ENCODE peak calls at places on chromosomes 3 and 15, in six cellular contexts. K is esophagus squamous epithelium, V is DND-41, R is RWPE1, S is A549, Z is HL-60. T is an unnamed sample.
A peak's percentile ranks its signal among the peaks of the same experiment; 100 is the strongest.

GRCh38 chr3:53145109-53146077 is 15.2 kb upstream of the RFT1 start:
- DNase-seq in V (no peak), S (peak; percentile 60), Z (no peak), R (no peak), K (no peak), T (no peak)

GRCh38 chr3:39338201-39338600 is 8.7 kb downstream of the CCR8 start:
- DNase-seq in R (no peak), S (no peak), K (no peak), V (no peak), Z (no peak), T (no peak)

GRCh38 chr3:187955076-187955952 is 198.6 kb upstream of the LPP start:
- DNase-seq in Z (peak; percentile 88), S (peak; percentile 87), R (no peak), V (no peak), K (no peak), T (no peak)

GRCh38 chr3:72492240-72492639 is 356.0 kb downstream of the SHQ1 start:
- DNase-seq in Z (no peak), S (no peak), V (no peak), R (peak; percentile 84), K (no peak), T (no peak)

GRCh38 chr3:74273091-74273490 is 341.4 kb downstream of the CNTN3 start:
- DNase-seq in Z (no peak), R (no peak), V (no peak), K (no peak), S (no peak), T (no peak)

GRCh38 chr3:187696036-187696435 is 6.3 kb downstream of the RTP2 start:
- DNase-seq in Z (no peak), V (no peak), R (no peak), K (no peak), S (no peak), T (no peak)

GRCh38 chr15:61182955-61183354 is 46.1 kb downstream of the RORA start:
- DNase-seq in V (no peak), K (no peak), R (no peak), S (no peak), Z (no peak), T (no peak)

GRCh38 chr15:60364306-60364924 is 33.4 kb downstream of the ANXA2 start:
- DNase-seq in R (no peak), S (peak; percentile 45), V (no peak), Z (no peak), K (no peak), T (no peak)

GRCh38 chr15:64152507-64153387 is 1.2 kb downstream of the SNX22 start:
- DNase-seq in Z (no peak), R (no peak), V (no peak), S (no peak), K (no peak), T (no peak)

GRCh38 chr15:40776537-40777141 is 6.9 kb downstream of the C15orf62 start:
- DNase-seq in K (no peak), R (peak; percentile 88), V (peak; percentile 44), S (no peak), Z (no peak), T (no peak)

GRCh38 chr3:32303051-32303786 is 64.7 kb downstream of the CMTM8 start:
- DNase-seq in K (no peak), R (no peak), Z (no peak), S (no peak), V (peak; percentile 60), T (no peak)

GRCh38 chr15:70815604-70816003 is 38.4 kb downstream of the LARP6 start:
- DNase-seq in V (no peak), S (peak; percentile 53), K (no peak), R (no peak), Z (no peak), T (no peak)

GRCh38 chr15:25775317-25775912 is 87.7 kb downstream of the ATP10A start:
- DNase-seq in S (peak; percentile 88), R (peak; percentile 20), V (no peak), K (no peak), Z (no peak), T (no peak)

GRCh38 chr15:68578175-68578959 is 426 bp upstream of the CORO2B start:
- DNase-seq in R (peak; percentile 32), S (peak; percentile 47), V (no peak), K (no peak), Z (no peak), T (peak; percentile 88)

GRCh38 chr3:9583792-9584191 is 30.2 kb upstream of the LHFPL4 start:
- DNase-seq in V (no peak), S (no peak), K (no peak), Z (no peak), R (no peak), T (no peak)

DNA sequence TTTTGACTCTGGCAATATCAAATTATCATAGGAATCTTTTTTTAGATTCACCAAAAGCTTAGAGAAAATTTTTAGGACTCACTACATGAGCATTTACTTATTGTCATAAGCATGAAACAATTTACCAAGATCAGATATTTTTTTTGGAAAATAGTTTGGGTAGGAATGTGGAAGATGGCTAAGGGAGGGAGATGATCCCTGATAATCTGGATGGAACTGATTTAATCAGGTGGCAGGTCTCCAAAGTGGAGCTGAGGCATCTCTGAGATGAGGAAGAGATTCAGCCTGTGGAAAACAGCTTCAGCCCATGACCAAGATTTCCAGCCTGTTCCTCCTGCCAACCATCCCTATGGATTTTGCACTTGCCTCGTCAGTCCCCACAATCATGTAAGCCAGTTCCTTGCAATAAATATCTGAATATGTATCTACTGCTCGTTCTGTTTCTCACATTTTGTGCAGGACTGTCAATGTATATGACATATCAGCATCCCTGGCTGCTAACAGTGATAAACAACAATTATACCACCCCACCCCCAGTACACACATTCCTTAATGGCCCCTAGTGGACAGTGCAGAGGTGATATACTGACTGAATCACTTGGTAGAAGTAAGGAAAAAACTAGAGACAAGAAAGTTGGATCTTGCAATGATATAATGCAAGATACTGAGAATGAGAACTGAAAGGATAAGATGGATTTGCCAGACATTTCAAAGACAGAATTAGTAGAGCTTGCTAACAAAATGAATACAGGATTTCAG is 183.8 kb downstream of the NEK10 start:
- DNase-seq in V (no peak), R (no peak), Z (no peak), K (no peak), S (no peak), T (no peak)
- TF ChIP-seq CTCF in V (no peak), R (no peak), Z (no peak), K (no peak), S (no peak), T (no peak)

GRCh38 chr3:171842864-171843511 is at the start of gene TMEM212:
- DNase-seq in Z (no peak), S (peak; percentile 46), K (no peak), R (no peak), V (no peak), T (no peak)
- H3K27ac ChIP-seq in Z (no peak within 1 kb of the TSS), S (peak within 1 kb of the TSS; percentile 48), K (peak within 1 kb of the TSS; percentile 42), R (no peak within 1 kb of the TSS), V (no peak within 1 kb of the TSS), T (no peak within 1 kb of the TSS)

GRCh38 chr3:52036829-52037228 is 19.5 kb downstream of the DUSP7 start:
- DNase-seq in Z (no peak), R (no peak), V (no peak), S (no peak), K (no peak), T (peak; percentile 55)
- TF ChIP-seq CTCF in Z (no peak), R (no peak), V (peak; percentile 9), S (no peak), K (no peak), T (peak; percentile 39)

GRCh38 chr3:154684440-154684839 is 254.4 kb upstream of the GPR149 start:
- DNase-seq in Z (no peak), R (no peak), K (no peak), S (no peak), V (no peak), T (no peak)

GRCh38 chr3:154678271-154678670 is 248.3 kb upstream of the GPR149 start:
- DNase-seq in S (no peak), R (no peak), V (no peak), K (no peak), Z (no peak), T (no peak)

DNA sequence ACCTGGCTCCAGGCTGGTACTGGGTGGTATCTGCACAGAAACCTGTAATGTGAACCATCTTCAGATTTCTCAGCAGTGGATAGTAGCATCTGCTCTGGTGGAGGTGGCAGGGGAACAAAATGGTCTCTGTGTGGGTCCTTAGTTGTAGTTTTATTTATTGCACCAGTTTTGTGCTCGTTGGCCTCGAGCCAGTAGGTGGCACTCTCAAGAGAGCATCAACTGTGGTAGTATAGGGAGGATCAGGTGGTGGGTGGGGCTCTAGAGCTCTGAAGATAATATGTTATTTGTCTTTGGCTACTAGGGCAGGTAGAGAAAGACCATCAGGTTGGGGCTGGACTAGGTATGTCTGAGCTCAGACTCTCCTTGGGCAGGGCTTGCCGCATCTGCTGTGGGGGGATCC is 254.0 kb upstream of the GPR149 start:
- DNase-seq in V (peak; percentile 22), S (no peak), R (no peak), Z (no peak), K (no peak), T (no peak)
- H3K27ac ChIP-seq in V (no peak overlapping the region), S (no peak overlapping the region), R (no peak overlapping the region), Z (no peak overlapping the region), K (no peak overlapping the region), T (no peak overlapping the region)

DNA sequence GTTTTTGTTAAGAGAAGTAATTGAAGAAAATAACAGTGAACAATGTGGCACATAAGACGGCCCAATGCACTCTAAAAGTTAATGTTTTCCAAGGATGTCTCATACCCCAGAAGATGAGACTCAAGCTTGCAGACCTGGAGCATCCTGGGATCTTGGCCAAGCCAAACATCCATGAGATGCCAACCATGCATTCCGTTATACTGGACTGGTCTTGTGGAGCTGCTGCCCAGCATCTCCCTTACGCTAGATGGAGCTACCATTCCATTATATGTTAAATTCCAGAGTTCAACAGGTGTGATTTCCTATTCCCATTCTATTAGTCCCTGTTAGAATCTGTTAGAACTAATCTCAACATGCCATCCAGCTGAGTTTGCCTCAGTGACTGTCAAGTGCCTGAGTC is 181.8 kb downstream of the PDCD6IP start:
- DNase-seq in R (peak; percentile 48), V (no peak), Z (no peak), S (peak; percentile 94), K (no peak), T (no peak)
- TF ChIP-seq CTCF in R (peak; percentile 32), V (peak; percentile 46), Z (no peak), S (peak; percentile 93), K (peak; percentile 40), T (peak; percentile 69)

DNA sequence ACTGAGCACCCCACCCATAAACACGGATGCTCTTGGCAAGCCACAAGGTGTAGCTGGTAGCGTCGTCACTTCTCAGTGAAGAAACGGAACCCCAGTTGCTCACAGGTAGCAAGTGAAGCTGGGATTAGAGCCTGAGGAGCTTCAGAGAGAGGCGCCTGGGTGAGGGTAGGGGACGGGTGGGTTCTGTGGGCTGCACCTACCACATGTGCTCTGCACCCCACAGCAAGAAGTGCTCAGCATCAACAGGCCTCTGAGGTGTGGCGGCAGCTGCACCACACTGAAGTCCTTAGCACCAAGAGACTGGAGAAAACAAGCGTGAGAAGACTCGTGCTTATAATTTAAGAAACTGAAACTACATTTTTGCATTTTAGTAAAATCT is 9.8 kb downstream of the MAP6D1 start:
- DNase-seq in S (no peak), R (no peak), K (no peak), V (no peak), Z (no peak), T (no peak)
- H3K27ac ChIP-seq in S (no peak overlapping the region), R (peak overlapping the region; percentile 13), K (no peak overlapping the region), V (no peak overlapping the region), Z (no peak overlapping the region), T (no peak overlapping the region)

GRCh38 chr15:94834494-94834893 is 603.1 kb downstream of the MCTP2 start:
- DNase-seq in R (no peak), K (no peak), Z (no peak), S (no peak), V (no peak), T (no peak)
- TF ChIP-seq CTCF in R (no peak), K (no peak), Z (no peak), S (no peak), V (no peak), T (no peak)